ENCODE peak calls at places on chromosomes 6 and 20, in five cellular contexts. U is ureter; D is CD8-positive, alpha-beta memory T cell; P is NCI-H2081; J is lower leg skin. X is an unnamed sample.

GRCh38 chr6:44373051-44373450 is 14.5 kb upstream of the CDC5L start:
- DNase-seq in D (no peak), P (no peak), U (no peak), J (no peak), X (no peak)

GRCh38 chr6:17101422-17102257 is at the start of gene STMND1:
- DNase-seq in J (no peak), D (no peak), U (no peak), P (peak), X (peak)

GRCh38 chr6:106882601-106883518 is 91.7 kb downstream of the CD24 start:
- DNase-seq in U (peak), D (no peak), P (no peak), J (no peak), X (no peak)

GRCh38 chr6:8238772-8239683 is 136.7 kb upstream of the EEF1E1 start:
- DNase-seq in J (no peak), D (no peak), P (no peak), U (no peak), X (no peak)

GRCh38 chr6:168145747-168146596 is 67.0 kb upstream of the FRMD1 start:
- DNase-seq in U (peak), D (no peak), J (peak), P (no peak), X (peak)

GRCh38 chr6:118932421-118932820 is 2.5 kb downstream of the MCM9 start:
- DNase-seq in D (no peak), J (no peak), U (no peak), P (no peak), X (no peak)

GRCh38 chr6:144013486-144013909 is 5.4 kb upstream of the PLAGL1 start:
- DNase-seq in D (peak), P (peak), J (peak), U (peak), X (peak)

GRCh38 chr6:3908223-3908622 is 59.0 kb downstream of the FAM50B start:
- DNase-seq in J (peak), D (no peak), P (no peak), U (no peak), X (no peak)

GRCh38 chr20:47607208-47607613 is 105.5 kb downstream of the NCOA3 start:
- DNase-seq in D (no peak), U (no peak), J (no peak), P (no peak), X (no peak)

X was measured in left lobe of liver.